ENCODE peak calls at places on chromosomes 12 and 14, in six cellular contexts. One of them, this sample, is unnamed.

GRCh38 chr12:68405292-68405900 is 73.2 kb upstream of the MDM1 start:
- DNase-seq in spleen: no peak
- DNase-seq in psoas muscle: no peak
- DNase-seq in cardiac muscle cell: peak; percentile 68
- DNase-seq in WTC11: no peak
- DNase-seq in GM20000: no peak
- DNase-seq in this sample: no peak

GRCh38 chr12:88753074-88753473 is 172.8 kb upstream of the KITLG start:
- DNase-seq in spleen: no peak
- DNase-seq in psoas muscle: no peak
- DNase-seq in cardiac muscle cell: peak; percentile 22
- DNase-seq in WTC11: no peak
- DNase-seq in GM20000: no peak
- DNase-seq in this sample: no peak

GRCh38 chr14:91308337-91308736 is 63.8 kb upstream of the GPR68 start:
- DNase-seq in spleen: peak; percentile 20
- DNase-seq in psoas muscle: no peak
- DNase-seq in cardiac muscle cell: peak; percentile 33
- DNase-seq in WTC11: no peak
- DNase-seq in GM20000: no peak
- DNase-seq in this sample: no peak

GRCh38 chr12:462936-463705 is 3.4 kb downstream of the B4GALNT3 start:
- DNase-seq in spleen: no peak
- DNase-seq in psoas muscle: no peak
- DNase-seq in cardiac muscle cell: no peak
- DNase-seq in WTC11: no peak
- DNase-seq in GM20000: no peak
- DNase-seq in this sample: no peak

GRCh38 chr12:121391619-121392324 is 8.1 kb upstream of the RNF34 start:
- DNase-seq in spleen: no peak
- DNase-seq in psoas muscle: no peak
- DNase-seq in cardiac muscle cell: peak; percentile 83
- DNase-seq in WTC11: no peak
- DNase-seq in GM20000: peak; percentile 64
- DNase-seq in this sample: no peak

GRCh38 chr14:76955575-76956252 is 72.8 kb downstream of the IRF2BPL start:
- DNase-seq in spleen: peak; percentile 86
- DNase-seq in psoas muscle: peak; percentile 79
- DNase-seq in cardiac muscle cell: peak; percentile 33
- DNase-seq in WTC11: no peak
- DNase-seq in GM20000: peak; percentile 66
- DNase-seq in this sample: no peak

GRCh38 chr14:49971156-49972141 is 78.6 kb downstream of the ARF6 start:
- DNase-seq in spleen: no peak
- DNase-seq in psoas muscle: no peak
- DNase-seq in cardiac muscle cell: peak; percentile 73
- DNase-seq in WTC11: no peak
- DNase-seq in GM20000: peak; percentile 61
- DNase-seq in this sample: no peak

GRCh38 chr12:12398026-12398859 is 41.4 kb downstream of the BORCS5 start:
- DNase-seq in spleen: no peak
- DNase-seq in psoas muscle: peak; percentile 71
- DNase-seq in cardiac muscle cell: peak; percentile 98
- DNase-seq in WTC11: no peak
- DNase-seq in GM20000: no peak
- DNase-seq in this sample: no peak

GRCh38 chr14:88422919-88423318 is 37.5 kb downstream of the SPATA7 start:
- DNase-seq in spleen: no peak
- DNase-seq in psoas muscle: no peak
- DNase-seq in cardiac muscle cell: peak; percentile 19
- DNase-seq in WTC11: no peak
- DNase-seq in GM20000: no peak
- DNase-seq in this sample: no peak

GRCh38 chr14:29442720-29443119 is 484.9 kb downstream of the PRKD1 start:
- DNase-seq in spleen: no peak
- DNase-seq in psoas muscle: no peak
- DNase-seq in cardiac muscle cell: peak; percentile 58
- DNase-seq in WTC11: no peak
- DNase-seq in GM20000: no peak
- DNase-seq in this sample: no peak

GRCh38 chr14:87615822-87616679 is 376.9 kb downstream of the GALC start:
- DNase-seq in spleen: no peak
- DNase-seq in psoas muscle: no peak
- DNase-seq in cardiac muscle cell: peak; percentile 48
- DNase-seq in WTC11: peak; percentile 76
- DNase-seq in GM20000: peak; percentile 46
- DNase-seq in this sample: peak; percentile 72

GRCh38 chr12:1607940-1608782 is 13.8 kb upstream of the FBXL14 start:
- DNase-seq in spleen: no peak
- DNase-seq in psoas muscle: no peak
- DNase-seq in cardiac muscle cell: peak; percentile 55
- DNase-seq in WTC11: no peak
- DNase-seq in GM20000: no peak
- DNase-seq in this sample: no peak

GRCh38 chr12:20367731-20368652 is at the start of gene PDE3A:
- DNase-seq in spleen: peak; percentile 70
- DNase-seq in psoas muscle: peak; percentile 72
- DNase-seq in cardiac muscle cell: peak; percentile 89
- DNase-seq in WTC11: peak; percentile 81
- DNase-seq in GM20000: no peak
- DNase-seq in this sample: peak; percentile 75

GRCh38 chr12:123121670-123122069 is 29.2 kb downstream of the PITPNM2 start:
- DNase-seq in spleen: no peak
- DNase-seq in psoas muscle: no peak
- DNase-seq in cardiac muscle cell: no peak
- DNase-seq in WTC11: no peak
- DNase-seq in GM20000: no peak
- DNase-seq in this sample: no peak

GRCh38 chr12:607541-608001 is 55.7 kb downstream of the NINJ2 start:
- DNase-seq in spleen: no peak
- DNase-seq in psoas muscle: peak; percentile 61
- DNase-seq in cardiac muscle cell: peak; percentile 55
- DNase-seq in WTC11: no peak
- DNase-seq in GM20000: no peak
- DNase-seq in this sample: no peak

GRCh38 chr12:124498870-124499753 is 68.3 kb downstream of the NCOR2 start:
- DNase-seq in spleen: no peak
- DNase-seq in psoas muscle: peak; percentile 63
- DNase-seq in cardiac muscle cell: peak; percentile 68
- DNase-seq in WTC11: no peak
- DNase-seq in GM20000: no peak
- DNase-seq in this sample: no peak
- TF ChIP-seq CTCF in spleen: no peak
- TF ChIP-seq CTCF in psoas muscle: no peak
- TF ChIP-seq CTCF in cardiac muscle cell: peak; percentile 30
- TF ChIP-seq CTCF in WTC11: no peak
- TF ChIP-seq CTCF in GM20000: no peak
- TF ChIP-seq CTCF in this sample: no peak

DNA sequence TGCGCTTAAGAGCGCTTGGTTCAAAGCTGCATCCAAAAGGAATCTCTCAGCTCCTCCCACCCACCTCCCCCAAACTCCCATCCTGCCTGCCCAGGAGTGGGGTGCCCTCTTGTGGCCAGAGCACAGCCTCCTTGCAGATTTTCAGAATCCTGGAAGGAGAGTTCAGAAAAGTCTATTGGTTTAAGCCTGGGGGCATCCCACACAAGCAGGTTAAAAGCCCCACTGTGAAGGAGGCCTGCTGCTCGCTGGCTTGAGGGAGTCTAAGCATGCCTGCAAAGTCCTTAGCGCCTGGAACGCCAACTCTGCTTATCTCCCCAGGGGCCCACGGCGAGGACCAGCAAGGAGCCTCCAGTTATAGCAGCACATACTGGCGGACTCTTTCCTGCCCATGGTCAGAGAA is 297.1 kb downstream of the KSR2 start:
- DNase-seq in spleen: no peak
- DNase-seq in psoas muscle: no peak
- DNase-seq in cardiac muscle cell: peak; percentile 0
- DNase-seq in WTC11: peak; percentile 91
- DNase-seq in GM20000: peak; percentile 20
- DNase-seq in this sample: peak; percentile 72
- TF ChIP-seq CTCF in spleen: no peak
- TF ChIP-seq CTCF in psoas muscle: peak; percentile 42
- TF ChIP-seq CTCF in cardiac muscle cell: no peak
- TF ChIP-seq CTCF in WTC11: peak; percentile 53
- TF ChIP-seq CTCF in GM20000: peak; percentile 57
- TF ChIP-seq CTCF in this sample: peak; percentile 53

GRCh38 chr12:6205761-6206160 is 5.6 kb downstream of the CD9 start:
- DNase-seq in spleen: no peak
- DNase-seq in psoas muscle: no peak
- DNase-seq in cardiac muscle cell: no peak
- DNase-seq in WTC11: no peak
- DNase-seq in GM20000: no peak
- DNase-seq in this sample: no peak

GRCh38 chr12:6205144-6205539 is 4.9 kb downstream of the CD9 start:
- DNase-seq in spleen: no peak
- DNase-seq in psoas muscle: peak; percentile 68
- DNase-seq in cardiac muscle cell: peak; percentile 50
- DNase-seq in WTC11: peak; percentile 75
- DNase-seq in GM20000: no peak
- DNase-seq in this sample: no peak

GRCh38 chr12:6202846-6203245 is 2.6 kb downstream of the CD9 start:
- DNase-seq in spleen: no peak
- DNase-seq in psoas muscle: no peak
- DNase-seq in cardiac muscle cell: no peak
- DNase-seq in WTC11: no peak
- DNase-seq in GM20000: no peak
- DNase-seq in this sample: no peak

GRCh38 chr12:6206327-6206726 is 6.1 kb downstream of the CD9 start:
- DNase-seq in spleen: no peak
- DNase-seq in psoas muscle: no peak
- DNase-seq in cardiac muscle cell: no peak
- DNase-seq in WTC11: no peak
- DNase-seq in GM20000: no peak
- DNase-seq in this sample: no peak

DNA sequence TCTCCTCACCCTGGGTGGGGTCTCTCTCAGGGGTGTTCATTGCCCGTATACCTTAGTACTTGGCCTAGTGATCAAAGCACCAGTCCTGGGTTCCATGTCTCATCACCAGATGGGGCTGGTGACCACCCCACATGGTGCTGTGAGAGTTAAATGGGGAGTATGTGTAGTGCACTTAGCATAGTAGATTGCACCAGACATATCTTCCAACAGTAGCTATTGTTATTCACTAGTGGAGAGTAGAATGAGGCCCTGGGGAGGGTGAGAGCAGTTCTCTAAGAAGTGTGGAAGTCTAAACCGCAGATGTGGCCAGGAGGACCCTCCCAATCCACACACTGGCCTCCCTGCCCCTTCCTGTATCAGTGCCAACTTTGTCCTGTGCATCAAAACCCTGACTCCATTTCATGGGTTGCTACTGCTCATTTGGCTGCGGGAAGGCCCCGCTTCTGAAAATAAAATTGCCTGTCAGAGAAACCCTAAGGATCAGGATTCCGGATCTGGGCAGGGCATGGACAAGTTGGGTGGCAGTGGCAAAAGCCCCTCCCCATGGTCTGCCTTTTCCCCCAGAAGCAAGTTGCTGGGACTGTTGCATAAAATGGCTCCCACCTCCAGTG is 4.4 kb downstream of the CD9 start:
- DNase-seq in spleen: no peak
- DNase-seq in psoas muscle: no peak
- DNase-seq in cardiac muscle cell: no peak
- DNase-seq in WTC11: no peak
- DNase-seq in GM20000: no peak
- DNase-seq in this sample: no peak
- TF ChIP-seq CTCF in spleen: no peak
- TF ChIP-seq CTCF in psoas muscle: no peak
- TF ChIP-seq CTCF in cardiac muscle cell: no peak
- TF ChIP-seq CTCF in WTC11: no peak
- TF ChIP-seq CTCF in GM20000: no peak
- TF ChIP-seq CTCF in this sample: no peak

DNA sequence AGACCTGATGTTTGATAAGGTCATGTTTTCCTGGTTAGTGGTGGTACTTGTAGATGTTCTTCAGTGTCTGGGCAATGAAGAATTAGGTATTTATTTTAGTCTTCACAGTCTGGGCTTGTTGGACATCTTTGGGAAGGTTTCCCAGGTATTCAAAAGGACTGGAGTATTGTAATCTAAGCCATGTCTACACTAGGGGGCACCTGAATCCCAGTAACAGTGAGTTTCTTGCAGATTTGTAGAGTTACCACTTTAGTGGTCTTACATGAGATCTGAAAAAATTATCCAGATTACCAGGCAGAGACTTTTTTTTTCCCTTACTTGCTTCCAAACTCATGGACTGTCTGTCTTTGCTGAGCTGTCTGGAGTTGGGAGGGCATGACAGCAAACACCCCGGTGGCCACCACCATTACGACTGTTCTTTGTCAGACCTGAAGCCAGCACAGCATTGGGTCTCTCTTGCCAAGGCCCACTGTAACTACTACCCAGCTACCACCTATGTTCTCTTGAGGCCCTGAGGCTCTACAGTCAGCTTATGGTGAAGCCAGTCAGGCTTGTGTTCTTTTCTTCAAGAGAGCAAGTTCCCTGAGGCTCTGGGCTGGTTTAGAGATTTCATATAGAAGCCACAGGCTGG is 820.7 kb upstream of the FBXO33 start:
- DNase-seq in spleen: no peak
- DNase-seq in psoas muscle: peak; percentile 17
- DNase-seq in cardiac muscle cell: no peak
- DNase-seq in WTC11: peak; percentile 11
- DNase-seq in GM20000: no peak
- DNase-seq in this sample: no peak
- TF ChIP-seq CTCF in spleen: no peak
- TF ChIP-seq CTCF in psoas muscle: no peak
- TF ChIP-seq CTCF in cardiac muscle cell: no peak
- TF ChIP-seq CTCF in WTC11: no peak
- TF ChIP-seq CTCF in GM20000: no peak
- TF ChIP-seq CTCF in this sample: no peak

DNA sequence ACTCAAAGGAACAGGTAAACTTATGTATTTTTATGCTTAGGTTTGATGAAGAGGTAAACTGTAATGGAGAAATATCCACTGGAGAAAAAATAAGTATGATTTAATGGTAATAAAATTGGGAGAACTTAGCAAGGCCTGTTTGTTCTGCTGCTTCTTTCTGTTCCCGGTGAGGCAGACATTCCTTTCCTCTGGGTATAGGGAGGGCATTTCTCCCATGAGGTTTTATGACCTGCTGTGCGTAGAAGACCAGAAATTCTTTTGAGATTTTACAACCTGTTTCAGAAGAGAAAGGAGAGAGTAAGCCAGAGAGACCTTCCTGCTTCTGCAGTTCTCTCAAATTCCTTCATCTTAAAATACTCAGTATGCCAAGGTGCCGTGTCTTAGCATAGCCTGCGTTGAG is 139.4 kb upstream of the RMST start:
- DNase-seq in spleen: no peak
- DNase-seq in psoas muscle: no peak
- DNase-seq in cardiac muscle cell: no peak
- DNase-seq in WTC11: no peak
- DNase-seq in GM20000: no peak
- DNase-seq in this sample: no peak
- TF ChIP-seq CTCF in spleen: no peak
- TF ChIP-seq CTCF in psoas muscle: no peak
- TF ChIP-seq CTCF in cardiac muscle cell: no peak
- TF ChIP-seq CTCF in WTC11: no peak
- TF ChIP-seq CTCF in GM20000: no peak
- TF ChIP-seq CTCF in this sample: no peak

GRCh38 chr12:113461666-113462065 is 10.0 kb downstream of the LHX5 start:
- DNase-seq in spleen: no peak
- DNase-seq in psoas muscle: no peak
- DNase-seq in cardiac muscle cell: peak; percentile 36
- DNase-seq in WTC11: no peak
- DNase-seq in GM20000: peak; percentile 57
- DNase-seq in this sample: no peak
- TF ChIP-seq CTCF in spleen: no peak
- TF ChIP-seq CTCF in psoas muscle: no peak
- TF ChIP-seq CTCF in cardiac muscle cell: peak; percentile 66
- TF ChIP-seq CTCF in WTC11: peak; percentile 66
- TF ChIP-seq CTCF in GM20000: peak; percentile 34
- TF ChIP-seq CTCF in this sample: peak; percentile 32

This sample was measured in nephron progenitor cell.